ENCODE peak calls at places on chromosome 6, in five cellular contexts. A is brain microvascular endothelial cell, W is dorsolateral prefrontal cortex, H is RWPE1, B is tibial artery. C is an unnamed sample.

GRCh38 chr6:40542175-40542764 is 44.9 kb downstream of the LRFN2 start:
- DNase-seq in A (no peak), W (no peak), H (no peak), B (no peak), C (no peak)

GRCh38 chr6:163627274-163628062 is 212.9 kb downstream of the QKI start:
- DNase-seq in A (no peak), W (no peak), H (no peak), B (no peak), C (no peak)

GRCh38 chr6:31203345-31203979 is 33.0 kb upstream of the POU5F1 start:
- DNase-seq in A (peak), W (no peak), H (peak), B (no peak), C (no peak)

GRCh38 chr6:73688351-73688750 is 7.7 kb upstream of the CD109 start:
- DNase-seq in A (no peak), W (no peak), H (no peak), B (no peak), C (no peak)

GRCh38 chr6:123997223-123997622 is 193.6 kb downstream of the NKAIN2 start:
- DNase-seq in A (no peak), W (no peak), H (no peak), B (no peak), C (no peak)

GRCh38 chr6:93059911-93060310 is 359.4 kb downstream of the EPHA7 start:
- DNase-seq in A (no peak), W (no peak), H (no peak), B (no peak), C (no peak)

GRCh38 chr6:117920493-117920845 is 13.4 kb downstream of the SLC35F1 start:
- DNase-seq in A (no peak), W (no peak), H (no peak), B (no peak), C (no peak)

GRCh38 chr6:152952045-152952444 is 30.8 kb downstream of the FBXO5 start:
- DNase-seq in A (peak), W (no peak), H (peak), B (no peak), C (no peak)

GRCh38 chr6:116827561-116828240 is 1.2 kb downstream of the GPRC6A start:
- DNase-seq in A (no peak), W (no peak), H (no peak), B (no peak), C (no peak)

GRCh38 chr6:133945158-133945557 is 7.9 kb upstream of the TBPL1 start:
- DNase-seq in A (no peak), W (no peak), H (no peak), B (no peak), C (no peak)

GRCh38 chr6:25122001-25122400 is 157.2 kb upstream of the CARMIL1 start:
- DNase-seq in A (peak), W (no peak), H (no peak), B (peak), C (no peak)

GRCh38 chr6:5277589-5277988 is 16.3 kb downstream of the FARS2 start:
- DNase-seq in A (no peak), W (no peak), H (no peak), B (no peak), C (no peak)

GRCh38 chr6:44487611-44488010 is 100.1 kb downstream of the CDC5L start:
- DNase-seq in A (no peak), W (no peak), H (no peak), B (no peak), C (no peak)

GRCh38 chr6:124963416-124964083 is 1.3 kb downstream of the RNF217 start:
- DNase-seq in A (no peak), W (no peak), H (no peak), B (no peak), C (no peak)

GRCh38 chr6:18091382-18091781 is 31.1 kb downstream of the NHLRC1 start:
- DNase-seq in A (no peak), W (no peak), H (no peak), B (no peak), C (no peak)

GRCh38 chr6:39956951-39957350 is 22.7 kb upstream of the MOCS1 start:
- DNase-seq in A (peak), W (no peak), H (peak), B (no peak), C (no peak)

GRCh38 chr6:34953084-34954025 is 64.3 kb downstream of the ANKS1A start:
- DNase-seq in A (peak), W (no peak), H (peak), B (no peak), C (no peak)

GRCh38 chr6:162907876-162908481 is 180.2 kb downstream of the PACRG start:
- DNase-seq in A (peak), W (no peak), H (no peak), B (no peak), C (no peak)

GRCh38 chr6:19795211-19795610 is 42.0 kb upstream of the ID4 start:
- DNase-seq in A (no peak), W (no peak), H (no peak), B (no peak), C (no peak)

GRCh38 chr6:39226606-39227300 is 2.5 kb downstream of the KCNK5 start:
- DNase-seq in A (no peak), W (no peak), H (no peak), B (no peak), C (no peak)

GRCh38 chr6:90460067-90460466 is 126.8 kb downstream of the MAP3K7 start:
- DNase-seq in A (no peak), W (no peak), H (no peak), B (no peak), C (no peak)

GRCh38 chr6:1612902-1613301 is 3.2 kb downstream of the FOXC1 start:
- DNase-seq in A (peak), W (no peak), H (peak), B (no peak), C (no peak)

GRCh38 chr6:112268628-112269027 is 14.3 kb upstream of the LAMA4 start:
- DNase-seq in A (no peak), W (no peak), H (no peak), B (no peak), C (no peak)

GRCh38 chr6:157718788-157719187 is 104.3 kb upstream of the SNX9 start:
- DNase-seq in A (no peak), W (no peak), H (no peak), B (no peak), C (no peak)

GRCh38 chr6:122789078-122789861 is at the start of gene SMPDL3A:
- DNase-seq in A (peak), W (peak), H (peak), B (peak), C (peak)

GRCh38 chr6:5744497-5744896 is 262.2 kb downstream of the NRN1 start:
- DNase-seq in A (no peak), W (no peak), H (no peak), B (no peak), C (no peak)

GRCh38 chr6:111201155-111201554 is 113.9 kb downstream of the SLC16A10 start:
- DNase-seq in A (no peak), W (no peak), H (no peak), B (no peak), C (no peak)
- H3K27ac ChIP-seq in A (no peak), W (no peak), H (no peak), B (no peak), C (no peak)

GRCh38 chr6:148272084-148272483 is 70.6 kb upstream of the SASH1 start:
- DNase-seq in A (peak), W (no peak), H (no peak), B (no peak), C (no peak)

GRCh38 chr6:148273962-148274752 is 68.5 kb upstream of the SASH1 start:
- DNase-seq in A (no peak), W (no peak), H (no peak), B (no peak), C (no peak)

GRCh38 chr6:148265058-148265457 is 77.6 kb upstream of the SASH1 start:
- DNase-seq in A (no peak), W (no peak), H (no peak), B (no peak), C (no peak)

GRCh38 chr6:148272597-148272996 is 70.0 kb upstream of the SASH1 start:
- DNase-seq in A (no peak), W (no peak), H (no peak), B (no peak), C (no peak)

DNA sequence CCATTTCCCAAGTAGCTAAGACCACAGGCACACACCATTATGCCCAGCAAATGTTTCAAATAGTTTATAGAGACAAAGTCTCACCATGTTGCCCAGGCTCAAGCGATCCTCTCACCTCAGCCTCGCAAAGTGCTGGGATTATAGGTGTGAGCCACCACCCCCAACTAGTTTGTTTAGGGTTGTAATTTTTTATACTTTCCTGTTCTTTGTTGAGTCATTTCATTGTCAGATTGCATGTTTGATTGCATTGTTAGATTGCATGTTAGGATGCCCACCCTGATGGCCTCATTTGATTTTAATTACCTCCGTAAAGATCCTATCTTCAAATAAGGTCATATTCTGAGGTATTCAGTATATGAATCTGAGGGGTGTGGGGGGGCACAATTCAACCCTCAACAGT is 73.3 kb upstream of the SASH1 start:
- DNase-seq in A (no peak), W (no peak), H (no peak), B (no peak), C (no peak)
- H3K27ac ChIP-seq in A (no peak), W (no peak), H (no peak), B (no peak), C (no peak)

DNA sequence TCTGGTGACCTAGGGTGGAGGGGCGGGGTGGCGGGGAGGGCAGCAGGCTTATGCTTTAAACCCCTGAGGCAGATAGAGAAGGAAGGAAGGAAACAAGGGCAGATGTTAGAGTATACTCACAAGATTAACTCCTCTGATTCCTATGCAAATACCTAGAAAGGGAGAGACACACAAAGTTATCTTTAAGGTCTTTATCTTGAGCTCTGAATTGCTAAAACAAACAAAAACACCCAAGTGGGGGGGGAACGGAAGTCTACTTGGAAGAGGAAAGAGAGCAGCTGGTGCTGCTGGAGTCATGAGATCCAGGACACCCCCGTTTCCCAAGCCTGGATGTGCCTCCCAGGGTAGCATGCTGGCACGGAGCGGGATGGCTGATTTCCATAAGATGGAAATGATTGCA is 43.4 kb downstream of the PLAGL1 start:
- DNase-seq in A (peak), W (no peak), H (no peak), B (no peak), C (no peak)
- H3K27ac ChIP-seq in A (no peak), W (no peak), H (no peak), B (no peak), C (no peak)

GRCh38 chr6:42099340-42100028 is 42.9 kb downstream of the C6orf132 start:
- DNase-seq in A (peak), W (no peak), H (peak), B (no peak), C (no peak)
- H3K27ac ChIP-seq in A (peak), W (no peak), H (peak), B (no peak), C (no peak)

DNA sequence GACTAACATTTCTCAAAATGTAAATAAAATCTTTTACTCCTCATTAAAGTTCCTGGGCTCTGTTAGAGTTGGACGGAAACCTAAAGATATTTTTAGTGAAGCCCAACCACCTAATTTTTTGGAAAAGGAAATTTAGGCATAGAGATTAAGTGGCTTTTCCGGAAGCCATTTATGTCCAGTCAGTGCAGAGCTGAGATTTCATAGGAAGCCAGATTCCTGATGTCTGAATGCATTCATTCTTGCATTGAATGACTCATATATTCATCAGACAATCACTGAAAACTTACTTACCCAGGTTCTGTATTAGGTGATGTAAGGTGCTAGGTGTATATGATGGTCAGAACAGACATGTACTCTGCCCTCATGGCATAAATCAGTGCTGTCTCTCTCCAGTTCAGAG is 4.0 kb downstream of the SH3BGRL2 start:
- DNase-seq in A (no peak), W (no peak), H (peak), B (no peak), C (no peak)
- H3K27ac ChIP-seq in A (no peak), W (no peak), H (no peak), B (no peak), C (no peak)

GRCh38 chr6:15538106-15538505 is 124.7 kb downstream of the DTNBP1 start:
- DNase-seq in A (no peak), W (no peak), H (no peak), B (no peak), C (no peak)

GRCh38 chr6:15535495-15536200 is 127.2 kb downstream of the DTNBP1 start:
- DNase-seq in A (no peak), W (no peak), H (no peak), B (no peak), C (no peak)

GRCh38 chr6:15538766-15539165 is 124.1 kb downstream of the DTNBP1 start:
- DNase-seq in A (no peak), W (no peak), H (no peak), B (no peak), C (no peak)

GRCh38 chr6:15534970-15535369 is 127.9 kb downstream of the DTNBP1 start:
- DNase-seq in A (no peak), W (no peak), H (no peak), B (no peak), C (no peak)

DNA sequence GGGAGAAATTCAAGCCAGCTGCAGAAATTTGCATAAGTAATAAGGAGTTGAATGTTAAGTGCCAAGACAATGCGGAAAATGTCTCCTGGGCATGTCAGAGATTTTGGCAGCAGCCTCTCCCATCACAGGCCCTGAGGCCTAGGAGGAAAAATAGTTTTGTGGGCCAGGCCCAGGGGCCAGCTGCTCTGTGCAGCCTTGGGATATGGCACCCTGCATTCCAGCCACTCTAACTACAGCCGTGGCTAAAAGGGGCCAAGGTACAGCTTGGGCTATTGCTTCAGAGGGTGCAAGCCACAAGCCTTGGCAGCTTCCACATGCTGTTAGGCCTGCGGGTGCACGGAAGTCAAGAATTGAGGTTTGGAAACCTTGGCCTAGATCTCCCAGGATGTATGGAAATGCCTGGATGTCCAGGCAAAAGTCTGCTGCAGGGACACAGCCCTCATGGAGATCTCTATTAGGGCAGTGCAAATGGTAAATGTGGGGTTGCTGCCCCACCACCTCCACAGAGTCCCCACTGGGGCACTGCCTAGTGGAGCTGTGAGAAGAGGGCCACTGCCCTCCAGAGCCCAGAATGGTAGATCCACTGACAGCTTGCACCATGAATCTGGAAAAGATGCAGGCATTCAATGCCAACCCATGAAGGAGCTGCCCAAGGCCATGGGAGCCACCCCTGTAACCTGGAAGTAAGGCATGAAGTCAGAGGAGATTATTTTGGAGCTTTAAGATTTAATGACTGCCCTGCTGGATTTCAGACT is 126.5 kb downstream of the DTNBP1 start:
- DNase-seq in A (no peak), W (no peak), H (no peak), B (no peak), C (no peak)
- H3K27ac ChIP-seq in A (no peak), W (no peak), H (no peak), B (no peak), C (no peak)

GRCh38 chr6:166599158-166599557 is 12.7 kb upstream of the RAMACL start:
- DNase-seq in A (no peak), W (no peak), H (no peak), B (no peak), C (no peak)
- H3K27ac ChIP-seq in A (peak), W (peak), H (no peak), B (peak), C (peak)

GRCh38 chr6:108133594-108134179 is 32.1 kb upstream of the NR2E1 start:
- DNase-seq in A (peak), W (peak), H (peak), B (peak), C (no peak)
- H3K27ac ChIP-seq in A (peak), W (peak), H (peak), B (peak), C (no peak)

DNA sequence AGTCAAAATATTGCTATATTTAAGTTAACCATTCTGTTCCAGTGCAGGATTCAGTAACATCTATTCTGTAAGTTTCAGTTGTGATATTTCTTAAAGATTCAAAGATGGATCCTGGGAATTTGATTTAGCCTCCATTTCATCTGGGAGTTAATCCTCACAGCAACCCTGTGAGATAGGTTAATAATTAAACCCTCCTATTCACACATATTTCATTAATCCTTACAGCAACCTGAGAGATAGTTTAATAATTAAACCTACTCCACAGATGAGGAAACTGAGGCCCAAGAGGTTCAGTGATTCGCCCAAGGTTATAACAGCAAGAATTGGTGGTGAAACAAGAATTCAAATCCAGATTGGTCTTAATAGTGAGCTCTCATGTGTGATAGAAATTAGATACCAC is 10.9 kb upstream of the ZBTB2 start:
- DNase-seq in A (no peak), W (no peak), H (no peak), B (no peak), C (no peak)
- H3K27ac ChIP-seq in A (no peak), W (no peak), H (no peak), B (no peak), C (no peak)

DNA sequence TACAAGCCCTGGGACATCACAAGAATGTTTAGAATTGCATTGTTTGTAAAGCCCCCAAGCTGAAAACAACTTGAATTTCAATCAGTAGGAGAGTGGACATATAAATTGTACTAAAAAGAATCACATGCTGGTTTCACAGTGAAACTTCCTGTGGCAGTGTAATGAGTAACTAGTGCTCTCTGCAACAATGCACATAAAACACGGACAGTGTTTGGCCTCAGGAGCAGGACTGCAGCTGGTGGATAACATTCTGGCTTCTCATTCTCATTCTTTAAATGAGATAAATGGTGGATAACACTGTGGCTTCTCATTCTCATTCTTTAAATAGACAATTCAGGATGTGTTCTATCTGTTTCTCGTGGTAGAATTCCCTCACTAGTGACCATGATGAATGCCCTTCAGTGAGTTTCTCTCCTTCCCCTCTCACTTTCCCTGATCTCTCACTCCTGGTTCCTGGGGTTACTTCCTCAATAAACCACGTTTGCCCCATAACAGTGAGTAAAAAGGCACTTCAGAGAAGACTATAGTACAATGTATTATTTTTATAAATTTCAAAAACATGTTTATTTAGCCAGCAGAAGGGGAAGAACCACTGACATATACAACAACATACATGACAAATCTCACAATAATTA is 59.9 kb downstream of the SLC22A2 start:
- DNase-seq in A (no peak), W (no peak), H (no peak), B (no peak), C (no peak)
- H3K27ac ChIP-seq in A (no peak), W (no peak), H (no peak), B (no peak), C (no peak)